ENCODE peak calls at places on chromosomes 5 and 9, in eight cellular contexts. Y is cardiac muscle cell; P is CD8-positive, alpha-beta memory T cell; I is keratinocyte; O is kidney; Z is upper lobe of left lung; A is PC-9; V is AG04450. X is an unnamed sample.

GRCh38 chr9:72623156-72623555 is 101.7 kb downstream of the TMC1 start:
- DNase-seq in I (peak), Y (peak), A (no peak), O (no peak), V (no peak), Z (no peak), P (no peak), X (no peak)

GRCh38 chr5:166330061-166330460 is 1961.4 kb upstream of the WWC1 start:
- DNase-seq in Y (no peak), P (no peak), Z (no peak), V (no peak), A (no peak), I (no peak), O (no peak), X (no peak)

GRCh38 chr9:78365979-78366697 is 69.2 kb downstream of the PSAT1 start:
- DNase-seq in V (no peak), P (no peak), Z (no peak), Y (peak), A (no peak), I (no peak), O (no peak), X (no peak)

GRCh38 chr9:126564128-126564527 is 49.6 kb upstream of the LMX1B start:
- DNase-seq in V (no peak), P (no peak), I (no peak), O (no peak), Z (no peak), Y (no peak), A (no peak), X (no peak)

GRCh38 chr9:122807271-122807900 is 7.5 kb downstream of the OR1K1 start:
- DNase-seq in V (no peak), Y (no peak), O (no peak), A (no peak), Z (no peak), I (no peak), P (no peak), X (no peak)

GRCh38 chr5:1555011-1555807 is 31.4 kb upstream of the LPCAT1 start:
- DNase-seq in P (no peak), V (no peak), O (no peak), A (peak), Z (peak), I (no peak), Y (peak), X (peak)

GRCh38 chr5:175701797-175702196 is 43.9 kb downstream of the HRH2 start:
- DNase-seq in Y (no peak), Z (no peak), P (no peak), O (no peak), A (no peak), V (no peak), I (no peak), X (no peak)

GRCh38 chr5:81537905-81538535 is 144.1 kb upstream of the ACOT12 start:
- DNase-seq in P (peak), O (no peak), I (no peak), Z (no peak), V (no peak), Y (no peak), A (no peak), X (no peak)

GRCh38 chr9:24459898-24460297 is 85.8 kb downstream of the IZUMO3 start:
- DNase-seq in Z (no peak), I (no peak), Y (no peak), V (no peak), O (no peak), A (no peak), P (no peak), X (no peak)

GRCh38 chr9:72441296-72442211 is 76.5 kb upstream of the ZFAND5 start:
- DNase-seq in O (no peak), Y (no peak), Z (no peak), P (no peak), V (no peak), A (no peak), I (no peak), X (no peak)

GRCh38 chr5:125140855-125141254 is 394.4 kb upstream of the ZNF608 start:
- DNase-seq in P (no peak), I (no peak), Z (no peak), A (no peak), V (peak), Y (peak), O (no peak), X (no peak)

GRCh38 chr9:123176230-123176629 is 92.2 kb downstream of the STRBP start:
- DNase-seq in A (no peak), P (no peak), V (no peak), Z (no peak), Y (peak), O (no peak), I (no peak), X (no peak)

GRCh38 chr5:179276838-179277395 is 68.3 kb downstream of the ADAMTS2 start:
- DNase-seq in A (no peak), V (no peak), P (no peak), Z (no peak), Y (no peak), I (no peak), O (peak), X (no peak)

GRCh38 chr5:179274321-179275315 is 70.6 kb downstream of the ADAMTS2 start:
- DNase-seq in I (no peak), P (no peak), O (peak), V (no peak), Z (no peak), Y (no peak), A (no peak), X (no peak)

GRCh38 chr5:179273441-179274145 is 71.7 kb downstream of the ADAMTS2 start:
- DNase-seq in I (no peak), A (no peak), P (no peak), O (peak), Y (no peak), V (no peak), Z (no peak), X (no peak)

GRCh38 chr5:179275941-179276837 is 69.1 kb downstream of the ADAMTS2 start:
- DNase-seq in Z (peak), V (peak), Y (peak), P (no peak), A (no peak), I (no peak), O (peak), X (peak)

DNA sequence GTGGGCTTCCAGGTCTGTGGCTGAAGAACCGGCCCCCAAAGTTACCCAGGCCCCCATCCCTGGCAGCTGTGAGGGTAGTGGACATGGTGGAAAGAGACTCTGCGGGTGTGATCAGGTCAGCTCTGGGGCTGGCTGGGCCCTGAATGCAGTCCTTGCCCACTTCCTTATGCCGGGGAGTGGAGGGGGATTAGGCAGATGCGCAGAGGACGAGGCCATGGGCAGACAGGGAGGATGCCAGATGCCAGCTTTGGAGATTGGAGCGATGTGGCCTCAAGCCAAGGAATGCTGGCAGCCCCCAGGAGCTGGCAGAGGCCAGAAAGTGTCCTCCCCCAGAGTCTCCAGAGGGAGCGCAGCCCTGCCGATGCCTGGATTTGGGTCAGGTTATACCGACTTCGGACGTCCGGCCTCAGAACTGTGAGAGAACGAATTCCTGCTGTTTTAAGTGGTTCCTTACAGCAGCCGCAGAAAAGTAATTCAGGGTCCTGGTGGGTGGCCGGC is 69.8 kb downstream of the ADAMTS2 start:
- DNase-seq in V (no peak), P (no peak), I (no peak), O (peak), Z (no peak), Y (no peak), A (no peak), X (no peak)
- H3K27ac ChIP-seq in V (peak), P (no peak), I (no peak), O (peak), Z (peak), Y (no peak), A (no peak), X (peak)

GRCh38 chr9:136604823-136605525 is 57.7 kb upstream of the EGFL7 start:
- DNase-seq in V (no peak), O (peak), P (no peak), I (no peak), Y (no peak), Z (no peak), A (no peak), X (no peak)
- H3K27ac ChIP-seq in V (no peak), O (no peak), P (no peak), I (no peak), Y (no peak), Z (peak), A (no peak), X (peak)

DNA sequence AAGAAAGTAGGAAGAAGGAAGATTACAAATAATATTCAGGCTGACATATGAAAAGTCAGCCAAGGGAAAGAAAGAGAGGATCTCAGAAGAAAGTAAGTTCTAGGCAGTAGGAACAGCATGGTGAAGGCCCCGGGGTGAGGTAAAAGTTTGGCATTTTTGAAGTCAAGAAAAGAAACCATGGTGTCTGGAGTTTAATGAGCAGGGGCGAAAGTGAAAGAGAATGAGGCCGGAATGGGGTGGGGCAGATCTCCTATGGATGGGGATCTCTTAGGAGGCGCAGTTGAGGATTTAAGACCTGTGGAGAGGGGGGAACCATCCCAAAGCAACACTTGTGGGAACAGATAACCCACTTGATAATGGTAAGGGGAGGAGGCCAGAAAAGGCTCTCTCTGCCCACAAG is 42.3 kb upstream of the SMAD5 start:
- DNase-seq in V (no peak), P (no peak), A (no peak), O (no peak), Y (no peak), I (no peak), Z (no peak), X (no peak)
- H3K27ac ChIP-seq in V (no peak), P (no peak), A (no peak), O (no peak), Y (no peak), I (no peak), Z (no peak), X (no peak)

GRCh38 chr5:142873831-142874230 is 103.7 kb downstream of the ARHGAP26 start:
- DNase-seq in P (no peak), A (no peak), I (no peak), V (no peak), Z (no peak), O (no peak), Y (no peak), X (no peak)
- H3K27ac ChIP-seq in P (no peak), A (peak), I (no peak), V (no peak), Z (peak), O (peak), Y (no peak), X (no peak)

GRCh38 chr9:107388890-107389289 is 100.7 kb downstream of the KLF4 start:
- DNase-seq in O (no peak), P (no peak), V (no peak), A (no peak), Y (no peak), Z (no peak), I (no peak), X (no peak)
- H3K27ac ChIP-seq in O (no peak), P (no peak), V (no peak), A (no peak), Y (no peak), Z (peak), I (no peak), X (peak)

DNA sequence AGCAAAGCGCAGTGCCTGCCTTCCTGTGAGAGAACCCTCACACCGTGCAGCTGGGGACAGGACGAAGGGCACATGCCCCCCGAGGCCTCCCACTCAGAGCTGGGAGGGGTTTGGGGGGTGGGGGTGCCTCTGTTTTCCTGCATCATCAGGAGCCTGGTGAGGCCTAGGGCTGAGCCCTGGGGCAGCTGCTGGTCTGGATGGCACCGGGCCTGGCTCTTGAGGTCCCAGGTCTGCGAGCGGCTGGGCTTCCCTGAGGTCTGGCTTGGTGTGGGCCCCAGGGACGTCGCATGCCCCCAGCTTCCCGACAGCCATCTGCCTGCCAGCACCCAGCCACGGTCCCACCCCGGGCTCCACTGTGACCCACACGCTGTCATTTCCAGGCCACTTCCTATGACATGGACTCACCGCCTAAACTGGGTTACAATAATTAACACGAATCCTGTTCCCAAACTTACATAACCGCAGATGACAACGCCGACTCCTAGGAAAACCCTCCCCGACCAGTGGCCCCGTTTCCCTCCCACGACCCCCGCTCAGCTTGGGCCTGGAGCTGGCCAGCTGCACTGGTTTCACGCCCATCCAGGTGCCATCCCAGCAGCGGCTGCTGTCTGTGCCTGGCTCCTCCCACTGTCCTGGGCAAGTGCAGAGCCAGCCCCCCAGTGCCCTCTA is 8.7 kb downstream of the NACC2 start:
- DNase-seq in O (peak), Z (peak), I (no peak), V (no peak), Y (no peak), A (no peak), P (no peak), X (no peak)
- H3K27ac ChIP-seq in O (no peak), Z (peak), I (no peak), V (no peak), Y (no peak), A (no peak), P (no peak), X (peak)

X was measured in breast epithelium.